ENCODE peak calls at places on chromosomes 7 and 10, in nine cellular contexts. Y is CD4-positive, alpha-beta T cell; M is GM10248; Z is psoas muscle; G is choroid plexus epithelial cell; K is nephron progenitor cell; W is left ventricle myocardium inferior; L is brain microvascular endothelial cell; T is right lobe of liver. N is an unnamed sample.

GRCh38 chr7:73992104-73992562 is 35.8 kb upstream of the ELN start:
- DNase-seq in G (peak), L (peak), Z (no peak), T (no peak), W (no peak), K (peak), M (no peak), Y (no peak), N (no peak)

GRCh38 chr7:123204206-123204835 is 4.6 kb upstream of the SLC13A1 start:
- DNase-seq in G (no peak), T (no peak), K (no peak), W (no peak), M (no peak), Y (no peak), Z (no peak), L (no peak), N (no peak)

GRCh38 chr10:26215923-26216576 is 524 bp upstream of the GAD2 start:
- DNase-seq in Z (no peak), T (peak), W (no peak), G (no peak), K (peak), M (peak), Y (no peak), L (no peak), N (peak)

GRCh38 chr7:22723171-22723601 is 3.8 kb upstream of the IL6 start:
- DNase-seq in K (no peak), G (peak), Y (no peak), M (no peak), T (peak), L (peak), W (peak), Z (peak), N (no peak)

GRCh38 chr10:79203833-79204232 is 135.1 kb downstream of the ZMIZ1 start:
- DNase-seq in Y (no peak), T (no peak), L (no peak), M (no peak), G (no peak), W (no peak), K (no peak), Z (no peak), N (no peak)

GRCh38 chr7:47792521-47793121 is 155.6 kb downstream of the PKD1L1 start:
- DNase-seq in Y (no peak), K (no peak), W (no peak), M (no peak), T (no peak), Z (no peak), L (peak), G (peak), N (no peak)

GRCh38 chr10:80372675-80373074 is 16.1 kb downstream of the DYDC2 start:
- DNase-seq in L (no peak), M (no peak), K (no peak), T (no peak), W (no peak), G (no peak), Y (no peak), Z (no peak), N (no peak)

GRCh38 chr10:89001428-89002072 is 11.0 kb downstream of the FAS start:
- DNase-seq in Y (no peak), M (no peak), Z (no peak), G (peak), W (no peak), T (no peak), L (peak), K (no peak), N (no peak)

GRCh38 chr7:142537760-142538159 is 211.5 kb upstream of the PRSS1 start:
- DNase-seq in Z (no peak), T (no peak), Y (no peak), K (no peak), M (no peak), L (no peak), W (no peak), G (no peak), N (no peak)

GRCh38 chr7:155259791-155260497 is 37.7 kb upstream of the INSIG1 start:
- DNase-seq in Y (no peak), K (no peak), T (no peak), G (no peak), Z (no peak), M (no peak), W (no peak), L (no peak), N (no peak)

DNA sequence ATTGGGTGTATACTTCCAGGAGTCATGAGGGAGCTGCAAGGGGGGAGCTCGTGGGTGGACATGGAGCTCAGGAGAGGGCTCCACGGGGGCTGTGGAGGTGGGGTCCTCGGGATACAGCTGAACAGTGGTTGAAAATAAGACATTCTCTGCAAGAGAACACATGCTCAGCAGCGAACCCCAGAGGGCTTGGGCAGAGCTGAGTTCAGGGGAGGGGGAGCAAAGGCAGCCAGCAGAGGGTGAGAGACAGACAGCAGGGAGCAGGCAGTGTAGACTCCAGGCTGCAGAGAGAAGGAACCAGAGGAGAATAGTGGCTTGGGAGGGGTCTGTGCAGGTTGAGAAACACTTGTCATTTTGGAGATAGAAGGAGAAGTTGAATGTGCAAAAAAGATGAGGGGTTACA is 73.0 kb upstream of the LRRC18 start:
- DNase-seq in G (no peak), L (no peak), K (no peak), Y (no peak), W (no peak), T (no peak), M (no peak), Z (no peak), N (no peak)
- TF ChIP-seq CTCF in G (no peak), L (no peak), K (no peak), Y (no peak), W (no peak), T (no peak), M (no peak), Z (no peak), N (no peak)

DNA sequence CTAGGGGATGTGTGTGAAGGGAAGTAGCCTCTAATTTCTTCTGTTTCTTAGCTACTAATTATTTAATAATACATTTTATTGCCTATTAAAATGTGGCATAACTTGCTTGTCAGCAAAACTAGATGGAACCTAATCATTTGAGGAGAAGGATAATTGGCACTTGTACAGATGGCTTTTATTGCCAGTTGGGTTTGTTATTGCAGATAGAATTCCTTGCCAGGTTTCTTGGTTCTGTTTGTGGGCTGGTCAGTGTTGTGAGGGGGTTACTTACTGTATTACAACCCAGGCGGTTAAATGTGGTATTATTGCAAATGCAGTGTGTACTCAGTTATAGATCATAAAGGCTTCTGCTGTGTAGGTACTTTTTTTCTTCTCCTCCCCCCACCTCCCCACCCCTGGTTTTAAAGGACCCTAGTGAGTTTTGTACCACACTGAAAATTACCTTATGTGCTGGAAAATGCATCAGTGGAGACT is 758.1 kb downstream of the AUTS2 start:
- DNase-seq in L (no peak), W (no peak), Z (no peak), M (no peak), Y (no peak), T (no peak), K (no peak), G (no peak), N (no peak)
- TF ChIP-seq CTCF in L (no peak), W (no peak), Z (no peak), M (no peak), Y (no peak), T (no peak), K (no peak), G (no peak), N (no peak)

GRCh38 chr7:98134420-98134819 is 27.8 kb downstream of the LMTK2 start:
- DNase-seq in Z (no peak), T (no peak), K (no peak), G (no peak), Y (no peak), W (no peak), L (no peak), M (no peak), N (no peak)
- TF ChIP-seq CTCF in Z (no peak), T (no peak), K (no peak), G (no peak), Y (no peak), W (no peak), L (no peak), M (no peak), N (no peak)

DNA sequence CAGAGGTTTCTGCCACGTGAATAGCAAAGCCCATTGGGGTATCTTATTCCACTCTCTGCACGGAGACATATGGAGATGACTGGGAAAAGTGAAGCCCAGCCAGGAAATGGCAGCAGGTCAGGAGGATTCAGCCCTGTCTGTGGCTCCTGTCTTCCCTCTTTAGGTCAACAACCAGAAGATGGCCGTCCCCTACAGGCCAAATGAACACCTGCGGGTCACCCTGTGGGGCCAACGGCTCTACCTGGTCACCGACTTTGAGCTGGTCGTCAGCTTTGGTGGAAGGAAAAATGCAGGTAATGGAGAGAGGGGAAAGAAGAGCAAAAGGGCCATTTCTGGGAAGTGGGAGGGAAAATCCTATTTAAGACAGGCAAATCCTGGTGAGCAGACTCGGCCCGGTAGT is 38.3 kb downstream of the EPHB4 start:
- DNase-seq in Y (no peak), T (no peak), M (no peak), W (no peak), Z (no peak), K (no peak), L (no peak), G (no peak), N (no peak)
- TF ChIP-seq CTCF in Y (no peak), T (no peak), M (no peak), W (no peak), Z (no peak), K (peak), L (peak), G (peak), N (peak)

DNA sequence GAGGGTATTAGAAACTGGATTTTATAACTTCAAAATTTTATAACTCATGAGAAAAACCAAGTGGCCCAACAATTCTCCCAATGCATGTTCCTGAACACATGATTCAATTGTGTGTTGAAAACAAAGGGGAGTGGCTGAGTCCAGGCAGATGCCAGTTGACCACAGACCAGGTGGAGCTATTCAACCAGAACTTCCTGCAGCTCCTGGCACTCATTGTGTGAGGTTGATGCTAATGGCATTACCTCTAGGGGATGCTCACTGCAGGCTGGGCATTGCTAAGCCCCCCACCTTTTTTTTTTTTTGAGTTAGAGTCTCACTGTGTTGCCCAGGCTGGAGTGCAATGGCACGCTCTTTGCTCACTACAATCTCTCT is 20.3 kb downstream of the MYOF start:
- DNase-seq in M (no peak), Z (no peak), Y (no peak), T (no peak), K (no peak), L (no peak), W (no peak), G (peak), N (no peak)
- TF ChIP-seq CTCF in M (no peak), Z (no peak), Y (no peak), T (no peak), K (no peak), L (no peak), W (no peak), G (no peak), N (no peak)

GRCh38 chr7:149459201-149459539 is 1.7 kb downstream of the ZNF777 start:
- DNase-seq in G (no peak), Y (no peak), L (no peak), T (no peak), W (no peak), K (no peak), M (no peak), Z (no peak), N (no peak)

GRCh38 chr7:149458235-149458634 is 2.6 kb downstream of the ZNF777 start:
- DNase-seq in M (no peak), G (no peak), K (no peak), T (no peak), Y (no peak), Z (no peak), W (no peak), L (no peak), N (no peak)

GRCh38 chr7:149462101-149462520 is 1.2 kb upstream of the ZNF777 start:
- DNase-seq in L (no peak), M (no peak), W (no peak), G (no peak), Y (no peak), Z (no peak), T (no peak), K (no peak), N (no peak)

GRCh38 chr7:149459540-149460433 is 1.1 kb downstream of the ZNF777 start:
- DNase-seq in G (peak), Y (no peak), L (no peak), M (peak), K (peak), T (no peak), W (no peak), Z (no peak), N (peak)

GRCh38 chr7:149460493-149461330 is at the start of gene ZNF777:
- DNase-seq in L (peak), K (peak), T (peak), Z (peak), W (peak), M (peak), Y (peak), G (peak), N (peak)
- TF ChIP-seq CTCF in L (peak), K (no peak), T (peak), Z (peak), W (peak), M (peak), Y (peak), G (peak), N (peak)

GRCh38 chr7:6385909-6386560 is 61.7 kb downstream of the DAGLB start:
- DNase-seq in L (no peak), T (no peak), M (no peak), W (no peak), Y (no peak), G (no peak), Z (no peak), K (no peak), N (no peak)
- TF ChIP-seq CTCF in L (no peak), T (no peak), M (no peak), W (no peak), Y (no peak), G (no peak), Z (no peak), K (no peak), N (no peak)